ENCODE peak calls at places on chromosome 4, in eight cellular contexts. One of them, this sample, is unnamed.

GRCh38 chr4:125432078-125432477 is 117.3 kb downstream of the FAT4 start:
- DNase-seq in HepG2: peak
- DNase-seq in GM23338: peak
- DNase-seq in GM12878: no peak
- DNase-seq in HCT116: peak
- DNase-seq in SK-N-SH: no peak
- DNase-seq in Panc1: no peak
- DNase-seq in K562: no peak
- DNase-seq in this sample: no peak

GRCh38 chr4:158667651-158668198 is 4.0 kb downstream of the C4orf46 start:
- DNase-seq in HepG2: peak
- DNase-seq in GM23338: peak
- DNase-seq in GM12878: no peak
- DNase-seq in HCT116: no peak
- DNase-seq in SK-N-SH: peak
- DNase-seq in Panc1: peak
- DNase-seq in K562: peak
- DNase-seq in this sample: peak

GRCh38 chr4:14178421-14178820 is 550.9 kb upstream of the BOD1L1 start:
- DNase-seq in HepG2: no peak
- DNase-seq in GM23338: peak
- DNase-seq in GM12878: peak
- DNase-seq in HCT116: no peak
- DNase-seq in SK-N-SH: no peak
- DNase-seq in Panc1: no peak
- DNase-seq in K562: no peak
- DNase-seq in this sample: no peak

GRCh38 chr4:103786014-103786413 is 66.2 kb upstream of the TACR3 start:
- DNase-seq in HepG2: peak
- DNase-seq in GM23338: peak
- DNase-seq in GM12878: peak
- DNase-seq in HCT116: peak
- DNase-seq in SK-N-SH: peak
- DNase-seq in Panc1: peak
- DNase-seq in K562: peak
- DNase-seq in this sample: peak

GRCh38 chr4:28518781-28519180 is 1658.1 kb downstream of the STIM2 start:
- DNase-seq in HepG2: no peak
- DNase-seq in GM23338: no peak
- DNase-seq in GM12878: no peak
- DNase-seq in HCT116: no peak
- DNase-seq in SK-N-SH: no peak
- DNase-seq in Panc1: no peak
- DNase-seq in K562: no peak
- DNase-seq in this sample: no peak

GRCh38 chr4:120731561-120731960 is 191.0 kb downstream of the PRDM5 start:
- DNase-seq in HepG2: no peak
- DNase-seq in GM23338: no peak
- DNase-seq in GM12878: no peak
- DNase-seq in HCT116: no peak
- DNase-seq in SK-N-SH: no peak
- DNase-seq in Panc1: no peak
- DNase-seq in K562: no peak
- DNase-seq in this sample: no peak

GRCh38 chr4:186669159-186669720 is 54.4 kb downstream of the FAT1 start:
- DNase-seq in HepG2: peak
- DNase-seq in GM23338: peak
- DNase-seq in GM12878: no peak
- DNase-seq in HCT116: no peak
- DNase-seq in SK-N-SH: peak
- DNase-seq in Panc1: no peak
- DNase-seq in K562: no peak
- DNase-seq in this sample: no peak

GRCh38 chr4:169089004-169089403 is 78.9 kb upstream of the CBR4 start:
- DNase-seq in HepG2: no peak
- DNase-seq in GM23338: no peak
- DNase-seq in GM12878: no peak
- DNase-seq in HCT116: no peak
- DNase-seq in SK-N-SH: no peak
- DNase-seq in Panc1: no peak
- DNase-seq in K562: no peak
- DNase-seq in this sample: no peak

GRCh38 chr4:155610143-155610542 is 56.5 kb upstream of the GUCY1A1 start:
- DNase-seq in HepG2: no peak
- DNase-seq in GM23338: no peak
- DNase-seq in GM12878: no peak
- DNase-seq in HCT116: no peak
- DNase-seq in SK-N-SH: no peak
- DNase-seq in Panc1: no peak
- DNase-seq in K562: no peak
- DNase-seq in this sample: no peak

GRCh38 chr4:114115526-114115925 is 136.1 kb upstream of the ARSJ start:
- DNase-seq in HepG2: no peak
- DNase-seq in GM23338: no peak
- DNase-seq in GM12878: no peak
- DNase-seq in HCT116: no peak
- DNase-seq in SK-N-SH: no peak
- DNase-seq in Panc1: no peak
- DNase-seq in K562: no peak
- DNase-seq in this sample: no peak

GRCh38 chr4:2007804-2008670 is 737 bp downstream of the NELFA start:
- DNase-seq in HepG2: no peak
- DNase-seq in GM23338: peak
- DNase-seq in GM12878: no peak
- DNase-seq in HCT116: no peak
- DNase-seq in SK-N-SH: peak
- DNase-seq in Panc1: no peak
- DNase-seq in K562: peak
- DNase-seq in this sample: no peak

GRCh38 chr4:141056473-141056872 is 76.8 kb downstream of the RNF150 start:
- DNase-seq in HepG2: no peak
- DNase-seq in GM23338: peak
- DNase-seq in GM12878: no peak
- DNase-seq in HCT116: no peak
- DNase-seq in SK-N-SH: no peak
- DNase-seq in Panc1: no peak
- DNase-seq in K562: no peak
- DNase-seq in this sample: no peak

GRCh38 chr4:48259748-48260147 is 9.9 kb downstream of the TEC start:
- DNase-seq in HepG2: no peak
- DNase-seq in GM23338: no peak
- DNase-seq in GM12878: no peak
- DNase-seq in HCT116: no peak
- DNase-seq in SK-N-SH: no peak
- DNase-seq in Panc1: no peak
- DNase-seq in K562: no peak
- DNase-seq in this sample: no peak

GRCh38 chr4:147825451-147826287 is 93.8 kb downstream of the ARHGAP10 start:
- DNase-seq in HepG2: no peak
- DNase-seq in GM23338: no peak
- DNase-seq in GM12878: no peak
- DNase-seq in HCT116: no peak
- DNase-seq in SK-N-SH: no peak
- DNase-seq in Panc1: no peak
- DNase-seq in K562: no peak
- DNase-seq in this sample: no peak

GRCh38 chr4:139333046-139333445 is 30.8 kb upstream of the NDUFC1 start:
- DNase-seq in HepG2: no peak
- DNase-seq in GM23338: no peak
- DNase-seq in GM12878: no peak
- DNase-seq in HCT116: no peak
- DNase-seq in SK-N-SH: no peak
- DNase-seq in Panc1: no peak
- DNase-seq in K562: no peak
- DNase-seq in this sample: no peak

GRCh38 chr4:152606800-152607577 is 71.1 kb upstream of the FBXW7 start:
- DNase-seq in HepG2: no peak
- DNase-seq in GM23338: peak
- DNase-seq in GM12878: no peak
- DNase-seq in HCT116: no peak
- DNase-seq in SK-N-SH: peak
- DNase-seq in Panc1: no peak
- DNase-seq in K562: no peak
- DNase-seq in this sample: no peak

GRCh38 chr4:68348577-68348976 is 1.3 kb downstream of the YTHDC1 start:
- DNase-seq in HepG2: no peak
- DNase-seq in GM23338: no peak
- DNase-seq in GM12878: no peak
- DNase-seq in HCT116: no peak
- DNase-seq in SK-N-SH: no peak
- DNase-seq in Panc1: no peak
- DNase-seq in K562: no peak
- DNase-seq in this sample: no peak

GRCh38 chr4:39467470-39467869 is 8.6 kb downstream of the LIAS start:
- DNase-seq in HepG2: peak
- DNase-seq in GM23338: no peak
- DNase-seq in GM12878: no peak
- DNase-seq in HCT116: no peak
- DNase-seq in SK-N-SH: no peak
- DNase-seq in Panc1: no peak
- DNase-seq in K562: no peak
- DNase-seq in this sample: no peak

GRCh38 chr4:39466747-39467146 is 7.9 kb downstream of the LIAS start:
- DNase-seq in HepG2: no peak
- DNase-seq in GM23338: no peak
- DNase-seq in GM12878: no peak
- DNase-seq in HCT116: no peak
- DNase-seq in SK-N-SH: no peak
- DNase-seq in Panc1: no peak
- DNase-seq in K562: no peak
- DNase-seq in this sample: no peak

GRCh38 chr4:39469429-39470077 is 10.7 kb downstream of the LIAS start:
- DNase-seq in HepG2: peak
- DNase-seq in GM23338: peak
- DNase-seq in GM12878: peak
- DNase-seq in HCT116: peak
- DNase-seq in SK-N-SH: peak
- DNase-seq in Panc1: peak
- DNase-seq in K562: peak
- DNase-seq in this sample: peak

GRCh38 chr4:39470402-39470801 is 11.5 kb downstream of the LIAS start:
- DNase-seq in HepG2: peak
- DNase-seq in GM23338: no peak
- DNase-seq in GM12878: no peak
- DNase-seq in HCT116: no peak
- DNase-seq in SK-N-SH: no peak
- DNase-seq in Panc1: no peak
- DNase-seq in K562: no peak
- DNase-seq in this sample: no peak

GRCh38 chr4:39464886-39465501 is 6.1 kb downstream of the LIAS start:
- DNase-seq in HepG2: no peak
- DNase-seq in GM23338: no peak
- DNase-seq in GM12878: no peak
- DNase-seq in HCT116: peak
- DNase-seq in SK-N-SH: peak
- DNase-seq in Panc1: no peak
- DNase-seq in K562: peak
- DNase-seq in this sample: peak
- TF ChIP-seq REST in HepG2: no peak
- TF ChIP-seq REST in GM23338: no peak
- TF ChIP-seq REST in GM12878: no peak
- TF ChIP-seq REST in HCT116: no peak
- TF ChIP-seq REST in SK-N-SH: peak
- TF ChIP-seq REST in Panc1: no peak
- TF ChIP-seq REST in K562: no peak
- TF ChIP-seq REST in this sample: no peak

DNA sequence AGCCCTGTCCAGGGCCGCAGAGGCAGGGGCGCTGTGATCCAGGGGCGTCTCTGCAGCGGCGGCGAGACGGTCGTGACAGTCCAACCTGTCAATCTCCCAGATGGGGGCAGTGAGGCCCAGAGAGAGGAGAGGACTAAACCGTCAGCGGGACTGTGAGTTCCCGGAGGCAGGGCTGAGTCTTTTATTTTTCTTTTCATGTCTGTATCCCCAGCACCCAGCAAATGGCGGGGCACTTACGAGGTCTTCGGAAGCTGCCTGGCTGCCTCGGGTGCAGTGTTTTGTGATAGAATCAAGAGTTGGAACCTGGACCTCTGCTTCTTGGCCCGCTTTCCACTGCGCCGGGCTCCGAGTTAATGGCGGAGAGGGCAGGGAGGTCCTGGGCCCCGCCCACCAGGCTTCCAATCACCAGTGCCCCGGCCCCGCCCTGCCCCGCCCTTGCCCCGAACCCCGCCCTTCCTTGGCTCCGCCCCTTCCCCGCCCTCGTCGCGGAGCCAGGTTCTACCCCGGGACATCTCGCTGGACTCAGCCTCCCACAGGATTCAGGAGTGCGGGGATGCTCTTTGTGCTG is 35.3 kb upstream of the GRPEL1 start:
- DNase-seq in HepG2: peak
- DNase-seq in GM23338: peak
- DNase-seq in GM12878: peak
- DNase-seq in HCT116: peak
- DNase-seq in SK-N-SH: peak
- DNase-seq in Panc1: no peak
- DNase-seq in K562: peak
- DNase-seq in this sample: peak
- TF ChIP-seq POLR2AphosphoS5 in HepG2: peak
- TF ChIP-seq POLR2AphosphoS5 in GM23338: peak
- TF ChIP-seq POLR2AphosphoS5 in GM12878: peak
- TF ChIP-seq POLR2AphosphoS5 in HCT116: peak
- TF ChIP-seq POLR2AphosphoS5 in SK-N-SH: peak
- TF ChIP-seq POLR2AphosphoS5 in Panc1: peak
- TF ChIP-seq POLR2AphosphoS5 in K562: peak
- TF ChIP-seq POLR2AphosphoS5 in this sample: no peak

GRCh38 chr4:188660796-188661195 is 521.6 kb downstream of the TRIML1 start:
- DNase-seq in HepG2: no peak
- DNase-seq in GM23338: no peak
- DNase-seq in GM12878: no peak
- DNase-seq in HCT116: no peak
- DNase-seq in SK-N-SH: no peak
- DNase-seq in Panc1: no peak
- DNase-seq in K562: no peak
- DNase-seq in this sample: no peak
- TF ChIP-seq REST in HepG2: no peak
- TF ChIP-seq REST in GM23338: no peak
- TF ChIP-seq REST in GM12878: no peak
- TF ChIP-seq REST in HCT116: no peak
- TF ChIP-seq REST in SK-N-SH: no peak
- TF ChIP-seq REST in Panc1: no peak
- TF ChIP-seq REST in K562: no peak
- TF ChIP-seq REST in this sample: no peak

GRCh38 chr4:81109356-81109755 is 78.8 kb downstream of the BMP3 start:
- DNase-seq in HepG2: no peak
- DNase-seq in GM23338: no peak
- DNase-seq in GM12878: no peak
- DNase-seq in HCT116: no peak
- DNase-seq in SK-N-SH: no peak
- DNase-seq in Panc1: no peak
- DNase-seq in K562: no peak
- DNase-seq in this sample: no peak

DNA sequence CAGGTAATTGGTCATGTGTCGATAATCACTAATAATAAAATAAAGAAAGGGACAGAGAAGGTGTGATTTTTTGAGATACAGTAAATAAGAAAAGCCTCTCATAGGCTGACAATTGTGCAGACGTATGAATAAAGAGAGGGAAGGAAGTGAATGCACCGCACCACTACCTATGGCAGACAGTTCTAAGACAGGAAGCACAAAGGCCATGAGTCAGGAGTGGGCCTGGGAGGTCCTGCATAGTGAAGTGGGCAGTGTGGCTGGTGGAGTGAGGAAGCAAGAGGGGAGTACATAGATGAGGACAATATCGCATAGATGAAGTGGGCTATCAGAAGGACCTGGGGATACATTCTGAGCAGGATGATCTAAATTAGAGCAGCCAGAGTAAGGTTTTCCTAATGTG is 75.6 kb downstream of the BMP3 start:
- DNase-seq in HepG2: no peak
- DNase-seq in GM23338: no peak
- DNase-seq in GM12878: no peak
- DNase-seq in HCT116: no peak
- DNase-seq in SK-N-SH: no peak
- DNase-seq in Panc1: no peak
- DNase-seq in K562: no peak
- DNase-seq in this sample: no peak
- TF ChIP-seq POLR2AphosphoS5 in HepG2: no peak
- TF ChIP-seq POLR2AphosphoS5 in GM23338: no peak
- TF ChIP-seq POLR2AphosphoS5 in GM12878: no peak
- TF ChIP-seq POLR2AphosphoS5 in HCT116: no peak
- TF ChIP-seq POLR2AphosphoS5 in SK-N-SH: no peak
- TF ChIP-seq POLR2AphosphoS5 in Panc1: no peak
- TF ChIP-seq POLR2AphosphoS5 in K562: no peak
- TF ChIP-seq POLR2AphosphoS5 in this sample: no peak